ENCODE peak calls at places on chromosomes 16 and 17, in four cellular contexts. One of them, this sample, is unnamed. For H3K4me1, the result is how much of the 10 kb centered on the place peaks cover.

GRCh38 chr16:2429771-2430663 is 770 bp downstream of the CCNF start:
- DNase-seq in colonic mucosa: peak
- DNase-seq in DND-41: peak
- DNase-seq in transverse colon: no peak
- DNase-seq in this sample: peak

GRCh38 chr16:64858076-64858475 is 263.8 kb downstream of the CDH11 start:
- DNase-seq in colonic mucosa: no peak
- DNase-seq in DND-41: no peak
- DNase-seq in transverse colon: no peak
- DNase-seq in this sample: no peak

GRCh38 chr17:7443499-7444485 is 1.1 kb upstream of the CHRNB1 start:
- DNase-seq in colonic mucosa: no peak
- DNase-seq in DND-41: no peak
- DNase-seq in transverse colon: no peak
- DNase-seq in this sample: no peak

GRCh38 chr16:73560497-73560896 is 512.6 kb upstream of the ZFHX3 start:
- DNase-seq in colonic mucosa: no peak
- DNase-seq in DND-41: no peak
- DNase-seq in transverse colon: no peak
- DNase-seq in this sample: no peak

GRCh38 chr17:48542114-48542955 is 2.6 kb downstream of the HOXB2 start:
- DNase-seq in colonic mucosa: no peak
- DNase-seq in DND-41: no peak
- DNase-seq in transverse colon: no peak
- DNase-seq in this sample: no peak

GRCh38 chr16:4071686-4072561 is 44.3 kb downstream of the ADCY9 start:
- DNase-seq in colonic mucosa: no peak
- DNase-seq in DND-41: no peak
- DNase-seq in transverse colon: no peak
- DNase-seq in this sample: no peak

GRCh38 chr16:23060458-23061320 is 88.6 kb downstream of the USP31 start:
- DNase-seq in colonic mucosa: peak
- DNase-seq in DND-41: peak
- DNase-seq in transverse colon: peak
- DNase-seq in this sample: peak

GRCh38 chr16:85436636-85437160 is 176.4 kb upstream of the GSE1 start:
- DNase-seq in colonic mucosa: peak
- DNase-seq in DND-41: no peak
- DNase-seq in transverse colon: peak
- DNase-seq in this sample: no peak

GRCh38 chr17:50686494-50687199 is 21.1 kb downstream of the ANKRD40 start:
- DNase-seq in colonic mucosa: peak
- DNase-seq in DND-41: no peak
- DNase-seq in transverse colon: peak
- DNase-seq in this sample: no peak

GRCh38 chr17:3963214-3964201 is 729 bp downstream of the ATP2A3 start:
- DNase-seq in colonic mucosa: peak
- DNase-seq in DND-41: peak
- DNase-seq in transverse colon: peak
- DNase-seq in this sample: peak

GRCh38 chr16:74052006-74052405 is 244.6 kb upstream of the PSMD7 start:
- DNase-seq in colonic mucosa: no peak
- DNase-seq in DND-41: no peak
- DNase-seq in transverse colon: no peak
- DNase-seq in this sample: no peak

GRCh38 chr17:8225813-8226535 is 15.6 kb upstream of the AURKB start:
- DNase-seq in colonic mucosa: peak
- DNase-seq in DND-41: no peak
- DNase-seq in transverse colon: peak
- DNase-seq in this sample: no peak

GRCh38 chr17:17403899-17404576 is 72.8 kb upstream of the MED9 start:
- DNase-seq in colonic mucosa: no peak
- DNase-seq in DND-41: peak
- DNase-seq in transverse colon: peak
- DNase-seq in this sample: no peak

GRCh38 chr16:71626018-71626857 is at the start of gene MARVELD3:
- DNase-seq in colonic mucosa: peak
- DNase-seq in DND-41: no peak
- DNase-seq in transverse colon: peak
- DNase-seq in this sample: peak

GRCh38 chr16:84178146-84178765 is 8.6 kb downstream of the TAF1C start:
- DNase-seq in colonic mucosa: no peak
- DNase-seq in DND-41: no peak
- DNase-seq in transverse colon: no peak
- DNase-seq in this sample: no peak

GRCh38 chr16:81293909-81294802 is 20.6 kb upstream of the GAN start:
- DNase-seq in colonic mucosa: peak
- DNase-seq in DND-41: no peak
- DNase-seq in transverse colon: no peak
- DNase-seq in this sample: no peak

GRCh38 chr17:47077576-47077975 is 98.5 kb upstream of the RPRML start:
- DNase-seq in colonic mucosa: no peak
- DNase-seq in DND-41: no peak
- DNase-seq in transverse colon: no peak
- DNase-seq in this sample: no peak

GRCh38 chr16:728131-728889 is 1.4 kb downstream of the HAGHL start:
- DNase-seq in colonic mucosa: peak
- DNase-seq in DND-41: no peak
- DNase-seq in transverse colon: peak
- DNase-seq in this sample: peak

GRCh38 chr16:57112403-57113041 is 20.1 kb downstream of the CPNE2 start:
- DNase-seq in colonic mucosa: no peak
- DNase-seq in DND-41: no peak
- DNase-seq in transverse colon: no peak
- DNase-seq in this sample: no peak

GRCh38 chr17:49404371-49404770 is 10.3 kb downstream of the PHB1 start:
- DNase-seq in colonic mucosa: no peak
- DNase-seq in DND-41: no peak
- DNase-seq in transverse colon: no peak
- DNase-seq in this sample: no peak

GRCh38 chr17:82367724-82368524 is 3.6 kb upstream of the UTS2R start:
- DNase-seq in colonic mucosa: no peak
- DNase-seq in DND-41: peak
- DNase-seq in transverse colon: no peak
- DNase-seq in this sample: no peak

GRCh38 chr17:73799781-73800627 is 155.8 kb upstream of the SDK2 start:
- DNase-seq in colonic mucosa: no peak
- DNase-seq in DND-41: no peak
- DNase-seq in transverse colon: no peak
- DNase-seq in this sample: no peak
- H3K4me1 ChIP-seq in colonic mucosa: under half
- H3K4me1 ChIP-seq in DND-41: under half
- H3K4me1 ChIP-seq in transverse colon: under half
- H3K4me1 ChIP-seq in this sample: under half

GRCh38 chr16:25291580-25291979 is 33.9 kb upstream of the ZKSCAN2 start:
- DNase-seq in colonic mucosa: no peak
- DNase-seq in DND-41: no peak
- DNase-seq in transverse colon: no peak
- DNase-seq in this sample: no peak

GRCh38 chr16:25289466-25289865 is 31.8 kb upstream of the ZKSCAN2 start:
- DNase-seq in colonic mucosa: no peak
- DNase-seq in DND-41: no peak
- DNase-seq in transverse colon: no peak
- DNase-seq in this sample: no peak
- H3K27ac ChIP-seq in colonic mucosa: no peak
- H3K27ac ChIP-seq in DND-41: no peak
- H3K27ac ChIP-seq in transverse colon: no peak
- H3K27ac ChIP-seq in this sample: no peak

GRCh38 chr17:38910325-38910724 is 15.1 kb upstream of the LASP1NB start:
- DNase-seq in colonic mucosa: no peak
- DNase-seq in DND-41: no peak
- DNase-seq in transverse colon: no peak
- DNase-seq in this sample: no peak
- H3K4me1 ChIP-seq in colonic mucosa: under half
- H3K4me1 ChIP-seq in DND-41: under half
- H3K4me1 ChIP-seq in transverse colon: under half
- H3K4me1 ChIP-seq in this sample: under half

GRCh38 chr16:48617104-48617503 is 7.1 kb upstream of the N4BP1 start:
- DNase-seq in colonic mucosa: no peak
- DNase-seq in DND-41: no peak
- DNase-seq in transverse colon: no peak
- DNase-seq in this sample: no peak
- H3K27ac ChIP-seq in colonic mucosa: no peak
- H3K27ac ChIP-seq in DND-41: no peak
- H3K27ac ChIP-seq in transverse colon: no peak
- H3K27ac ChIP-seq in this sample: no peak

This sample was measured in MM.1S.